ENCODE peak calls at places on chromosomes 16 and 17, in six cellular contexts. One of them, this sample, is unnamed.

GRCh38 chr17:11986939-11987329 is 10.3 kb downstream of the ZNF18 start:
- DNase-seq in KBM-7: peak
- DNase-seq in A549: peak
- DNase-seq in hepatocyte: peak
- DNase-seq in GDM1: no peak
- DNase-seq in fibroblast of gingiva: peak
- DNase-seq in this sample: no peak

GRCh38 chr16:71421911-71422310 is 19.9 kb downstream of the TLE7 start:
- DNase-seq in KBM-7: peak
- DNase-seq in A549: peak
- DNase-seq in fibroblast of gingiva: no peak
- DNase-seq in GDM1: no peak
- DNase-seq in hepatocyte: no peak
- DNase-seq in this sample: peak

GRCh38 chr17:19750835-19751234 is 2.7 kb upstream of the ALDH3A1 start:
- DNase-seq in GDM1: no peak
- DNase-seq in KBM-7: no peak
- DNase-seq in A549: peak
- DNase-seq in fibroblast of gingiva: no peak
- DNase-seq in hepatocyte: no peak
- DNase-seq in this sample: no peak

GRCh38 chr16:25065899-25066298 is 45.6 kb upstream of the LCMT1 start:
- DNase-seq in A549: no peak
- DNase-seq in hepatocyte: peak
- DNase-seq in fibroblast of gingiva: no peak
- DNase-seq in GDM1: no peak
- DNase-seq in KBM-7: no peak
- DNase-seq in this sample: no peak

GRCh38 chr17:32873114-32873513 is 3.8 kb downstream of the MYO1D start:
- DNase-seq in KBM-7: no peak
- DNase-seq in hepatocyte: peak
- DNase-seq in A549: no peak
- DNase-seq in GDM1: no peak
- DNase-seq in fibroblast of gingiva: no peak
- DNase-seq in this sample: no peak

GRCh38 chr17:10115536-10115932 is 82.9 kb downstream of the GAS7 start:
- DNase-seq in A549: no peak
- DNase-seq in GDM1: no peak
- DNase-seq in KBM-7: no peak
- DNase-seq in fibroblast of gingiva: no peak
- DNase-seq in hepatocyte: no peak
- DNase-seq in this sample: no peak

GRCh38 chr16:12253731-12254130 is 277.2 kb downstream of the SNX29 start:
- DNase-seq in KBM-7: no peak
- DNase-seq in A549: no peak
- DNase-seq in fibroblast of gingiva: no peak
- DNase-seq in hepatocyte: no peak
- DNase-seq in GDM1: no peak
- DNase-seq in this sample: no peak

GRCh38 chr17:77957215-77957868 is 1.2 kb upstream of the TNRC6C start:
- DNase-seq in hepatocyte: peak
- DNase-seq in KBM-7: no peak
- DNase-seq in fibroblast of gingiva: peak
- DNase-seq in GDM1: no peak
- DNase-seq in A549: peak
- DNase-seq in this sample: no peak

GRCh38 chr16:24504467-24505345 is 34.7 kb upstream of the RBBP6 start:
- DNase-seq in KBM-7: peak
- DNase-seq in hepatocyte: peak
- DNase-seq in A549: peak
- DNase-seq in fibroblast of gingiva: peak
- DNase-seq in GDM1: peak
- DNase-seq in this sample: peak

GRCh38 chr16:8712589-8713361 is 38.4 kb downstream of the ABAT start:
- DNase-seq in A549: no peak
- DNase-seq in fibroblast of gingiva: no peak
- DNase-seq in hepatocyte: peak
- DNase-seq in GDM1: no peak
- DNase-seq in KBM-7: no peak
- DNase-seq in this sample: peak

GRCh38 chr17:66514227-66514806 is 211.9 kb downstream of the PRKCA start:
- DNase-seq in GDM1: no peak
- DNase-seq in KBM-7: no peak
- DNase-seq in hepatocyte: no peak
- DNase-seq in A549: no peak
- DNase-seq in fibroblast of gingiva: no peak
- DNase-seq in this sample: no peak

GRCh38 chr17:4136373-4136772 is 6.5 kb downstream of the ZZEF1 start:
- DNase-seq in KBM-7: no peak
- DNase-seq in A549: no peak
- DNase-seq in GDM1: no peak
- DNase-seq in hepatocyte: no peak
- DNase-seq in fibroblast of gingiva: no peak
- DNase-seq in this sample: no peak